ENCODE peak calls at places on chromosomes 1 and 21, in six cellular contexts. One of them, this sample, is unnamed.

GRCh38 chr1:63119575-63120155 is 202.7 kb upstream of the FOXD3 start:
- DNase-seq in naive thymus-derived CD4-positive, alpha-beta T cell: no peak
- DNase-seq in aorta: no peak
- DNase-seq in left ventricle myocardium inferior: no peak
- DNase-seq in breast epithelium: no peak
- DNase-seq in hepatocyte: no peak
- DNase-seq in this sample: no peak

GRCh38 chr1:211024901-211025300 is 109.0 kb downstream of the KCNH1 start:
- DNase-seq in naive thymus-derived CD4-positive, alpha-beta T cell: no peak
- DNase-seq in aorta: no peak
- DNase-seq in left ventricle myocardium inferior: no peak
- DNase-seq in breast epithelium: no peak
- DNase-seq in hepatocyte: no peak
- DNase-seq in this sample: no peak

GRCh38 chr1:165837838-165838364 is 10.5 kb downstream of the UCK2 start:
- DNase-seq in naive thymus-derived CD4-positive, alpha-beta T cell: no peak
- DNase-seq in aorta: no peak
- DNase-seq in left ventricle myocardium inferior: no peak
- DNase-seq in breast epithelium: no peak
- DNase-seq in hepatocyte: no peak
- DNase-seq in this sample: no peak

GRCh38 chr1:68495968-68496679 is 758 bp downstream of the DEPDC1 start:
- DNase-seq in naive thymus-derived CD4-positive, alpha-beta T cell: no peak
- DNase-seq in aorta: no peak
- DNase-seq in left ventricle myocardium inferior: no peak
- DNase-seq in breast epithelium: no peak
- DNase-seq in hepatocyte: no peak
- DNase-seq in this sample: no peak

GRCh38 chr1:82538876-82539275 is 738.1 kb downstream of the ADGRL2 start:
- DNase-seq in naive thymus-derived CD4-positive, alpha-beta T cell: no peak
- DNase-seq in aorta: no peak
- DNase-seq in left ventricle myocardium inferior: no peak
- DNase-seq in breast epithelium: no peak
- DNase-seq in hepatocyte: no peak
- DNase-seq in this sample: no peak

GRCh38 chr21:42530167-42530518 is 16.5 kb downstream of the SLC37A1 start:
- DNase-seq in naive thymus-derived CD4-positive, alpha-beta T cell: no peak
- DNase-seq in aorta: no peak
- DNase-seq in left ventricle myocardium inferior: no peak
- DNase-seq in breast epithelium: no peak
- DNase-seq in hepatocyte: no peak
- DNase-seq in this sample: no peak

GRCh38 chr1:76861149-76861548 is 6.1 kb upstream of the ST6GALNAC5 start:
- DNase-seq in naive thymus-derived CD4-positive, alpha-beta T cell: no peak
- DNase-seq in aorta: no peak
- DNase-seq in left ventricle myocardium inferior: no peak
- DNase-seq in breast epithelium: no peak
- DNase-seq in hepatocyte: no peak
- DNase-seq in this sample: no peak

GRCh38 chr1:184028854-184029623 is 8.5 kb downstream of the COLGALT2 start:
- DNase-seq in naive thymus-derived CD4-positive, alpha-beta T cell: no peak
- DNase-seq in aorta: peak
- DNase-seq in left ventricle myocardium inferior: peak
- DNase-seq in breast epithelium: no peak
- DNase-seq in hepatocyte: peak
- DNase-seq in this sample: peak

GRCh38 chr1:99441234-99442095 is 177.2 kb downstream of the PLPPR4 start:
- DNase-seq in naive thymus-derived CD4-positive, alpha-beta T cell: no peak
- DNase-seq in aorta: no peak
- DNase-seq in left ventricle myocardium inferior: no peak
- DNase-seq in breast epithelium: no peak
- DNase-seq in hepatocyte: peak
- DNase-seq in this sample: no peak

GRCh38 chr1:169495050-169495740 is 9.5 kb upstream of the SLC19A2 start:
- DNase-seq in naive thymus-derived CD4-positive, alpha-beta T cell: no peak
- DNase-seq in aorta: no peak
- DNase-seq in left ventricle myocardium inferior: no peak
- DNase-seq in breast epithelium: no peak
- DNase-seq in hepatocyte: no peak
- DNase-seq in this sample: no peak

GRCh38 chr1:157292809-157293564 is 154.8 kb upstream of the ETV3 start:
- DNase-seq in naive thymus-derived CD4-positive, alpha-beta T cell: no peak
- DNase-seq in aorta: no peak
- DNase-seq in left ventricle myocardium inferior: no peak
- DNase-seq in breast epithelium: no peak
- DNase-seq in hepatocyte: no peak
- DNase-seq in this sample: no peak

GRCh38 chr1:183931646-183932271 is 105.8 kb downstream of the COLGALT2 start:
- DNase-seq in naive thymus-derived CD4-positive, alpha-beta T cell: no peak
- DNase-seq in aorta: no peak
- DNase-seq in left ventricle myocardium inferior: no peak
- DNase-seq in breast epithelium: no peak
- DNase-seq in hepatocyte: no peak
- DNase-seq in this sample: no peak

GRCh38 chr1:2152914-2153313 is 41.7 kb downstream of the FAAP20 start:
- DNase-seq in naive thymus-derived CD4-positive, alpha-beta T cell: no peak
- DNase-seq in aorta: no peak
- DNase-seq in left ventricle myocardium inferior: no peak
- DNase-seq in breast epithelium: no peak
- DNase-seq in hepatocyte: no peak
- DNase-seq in this sample: no peak

GRCh38 chr1:11448375-11449085 is 30.4 kb upstream of the DISP3 start:
- DNase-seq in naive thymus-derived CD4-positive, alpha-beta T cell: no peak
- DNase-seq in aorta: no peak
- DNase-seq in left ventricle myocardium inferior: no peak
- DNase-seq in breast epithelium: no peak
- DNase-seq in hepatocyte: no peak
- DNase-seq in this sample: no peak

DNA sequence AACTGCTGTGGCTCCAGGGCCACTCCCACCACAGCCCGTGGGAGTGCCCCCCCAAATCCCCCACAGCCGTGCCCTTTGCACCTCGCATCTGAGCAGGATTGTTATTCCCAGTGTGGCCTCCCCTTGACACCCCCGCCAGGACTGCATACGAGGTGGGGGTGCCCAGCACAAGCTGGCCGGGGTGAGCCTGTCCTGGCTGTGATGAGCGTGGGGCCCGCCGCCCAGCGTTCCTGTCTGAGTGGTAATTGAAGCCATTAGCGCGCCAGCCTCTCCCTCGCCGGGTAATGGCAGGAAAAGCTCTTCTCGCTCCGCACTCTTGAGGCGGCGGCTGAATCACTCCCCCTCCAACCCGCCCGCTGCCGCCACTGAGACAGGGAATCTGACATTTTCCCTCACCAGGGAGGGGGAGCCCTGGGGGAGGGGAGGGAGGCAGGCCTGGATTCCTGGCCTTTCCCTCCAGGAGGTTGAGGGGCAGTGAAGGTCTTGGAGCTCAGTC is 27.7 kb downstream of the PTPRF start:
- DNase-seq in naive thymus-derived CD4-positive, alpha-beta T cell: no peak
- DNase-seq in aorta: peak
- DNase-seq in left ventricle myocardium inferior: no peak
- DNase-seq in breast epithelium: no peak
- DNase-seq in hepatocyte: peak
- DNase-seq in this sample: no peak
- H3K27ac ChIP-seq in naive thymus-derived CD4-positive, alpha-beta T cell: no peak
- H3K27ac ChIP-seq in aorta: no peak
- H3K27ac ChIP-seq in left ventricle myocardium inferior: no peak
- H3K27ac ChIP-seq in breast epithelium: peak
- H3K27ac ChIP-seq in hepatocyte: peak
- H3K27ac ChIP-seq in this sample: no peak

GRCh38 chr1:7669559-7670208 is 101.4 kb upstream of the VAMP3 start:
- DNase-seq in naive thymus-derived CD4-positive, alpha-beta T cell: peak
- DNase-seq in aorta: no peak
- DNase-seq in left ventricle myocardium inferior: no peak
- DNase-seq in breast epithelium: no peak
- DNase-seq in hepatocyte: peak
- DNase-seq in this sample: no peak

GRCh38 chr1:7672864-7673263 is 98.2 kb upstream of the VAMP3 start:
- DNase-seq in naive thymus-derived CD4-positive, alpha-beta T cell: no peak
- DNase-seq in aorta: no peak
- DNase-seq in left ventricle myocardium inferior: no peak
- DNase-seq in breast epithelium: no peak
- DNase-seq in hepatocyte: no peak
- DNase-seq in this sample: peak

GRCh38 chr1:7671676-7672075 is 99.4 kb upstream of the VAMP3 start:
- DNase-seq in naive thymus-derived CD4-positive, alpha-beta T cell: no peak
- DNase-seq in aorta: no peak
- DNase-seq in left ventricle myocardium inferior: no peak
- DNase-seq in breast epithelium: no peak
- DNase-seq in hepatocyte: no peak
- DNase-seq in this sample: no peak

GRCh38 chr1:7671146-7671465 is 100.0 kb upstream of the VAMP3 start:
- DNase-seq in naive thymus-derived CD4-positive, alpha-beta T cell: no peak
- DNase-seq in aorta: no peak
- DNase-seq in left ventricle myocardium inferior: no peak
- DNase-seq in breast epithelium: no peak
- DNase-seq in hepatocyte: no peak
- DNase-seq in this sample: no peak

DNA sequence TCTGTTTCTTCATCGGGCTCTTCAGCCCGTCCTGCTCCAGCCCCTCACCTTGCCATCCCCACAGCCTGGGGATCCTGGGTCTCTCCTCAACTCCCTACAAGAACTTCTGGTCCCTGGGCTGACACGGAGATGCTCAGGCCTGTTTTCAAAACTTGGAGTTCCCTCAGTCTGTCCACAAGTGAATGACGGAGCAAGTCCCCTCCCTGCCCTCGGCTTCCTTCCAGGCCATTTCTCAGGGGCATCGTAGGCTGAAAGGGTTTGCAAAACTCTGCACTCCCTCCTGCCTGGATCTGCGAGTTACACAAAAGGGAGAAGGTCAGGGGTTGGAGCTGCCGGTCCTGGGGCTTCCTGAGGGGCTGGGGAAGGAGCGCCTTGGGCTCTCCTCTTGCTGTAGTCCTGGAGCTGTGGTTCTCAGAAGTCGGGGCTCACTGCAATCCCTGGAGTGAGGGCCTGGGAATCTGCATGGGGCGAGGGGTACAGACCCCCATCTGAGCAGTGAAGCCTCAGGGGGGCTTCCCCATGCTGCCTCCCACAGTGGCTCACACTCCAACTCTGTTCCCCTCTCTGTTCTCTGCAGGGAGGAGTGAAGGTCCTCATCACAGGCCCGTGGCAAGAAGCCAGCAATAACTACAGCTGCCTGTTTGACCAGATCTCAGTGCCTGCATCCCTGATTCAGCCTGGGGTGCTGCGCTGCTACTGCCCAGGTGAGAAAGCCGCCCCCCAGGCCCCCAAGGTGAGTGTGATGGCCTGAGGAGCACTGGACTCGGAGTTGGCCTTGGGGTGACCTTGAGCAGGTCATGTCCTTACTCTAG is 100.6 kb upstream of the VAMP3 start:
- DNase-seq in naive thymus-derived CD4-positive, alpha-beta T cell: no peak
- DNase-seq in aorta: no peak
- DNase-seq in left ventricle myocardium inferior: peak
- DNase-seq in breast epithelium: no peak
- DNase-seq in hepatocyte: no peak
- DNase-seq in this sample: peak
- H3K27ac ChIP-seq in naive thymus-derived CD4-positive, alpha-beta T cell: no peak
- H3K27ac ChIP-seq in aorta: no peak
- H3K27ac ChIP-seq in left ventricle myocardium inferior: peak
- H3K27ac ChIP-seq in breast epithelium: no peak
- H3K27ac ChIP-seq in hepatocyte: no peak
- H3K27ac ChIP-seq in this sample: no peak

DNA sequence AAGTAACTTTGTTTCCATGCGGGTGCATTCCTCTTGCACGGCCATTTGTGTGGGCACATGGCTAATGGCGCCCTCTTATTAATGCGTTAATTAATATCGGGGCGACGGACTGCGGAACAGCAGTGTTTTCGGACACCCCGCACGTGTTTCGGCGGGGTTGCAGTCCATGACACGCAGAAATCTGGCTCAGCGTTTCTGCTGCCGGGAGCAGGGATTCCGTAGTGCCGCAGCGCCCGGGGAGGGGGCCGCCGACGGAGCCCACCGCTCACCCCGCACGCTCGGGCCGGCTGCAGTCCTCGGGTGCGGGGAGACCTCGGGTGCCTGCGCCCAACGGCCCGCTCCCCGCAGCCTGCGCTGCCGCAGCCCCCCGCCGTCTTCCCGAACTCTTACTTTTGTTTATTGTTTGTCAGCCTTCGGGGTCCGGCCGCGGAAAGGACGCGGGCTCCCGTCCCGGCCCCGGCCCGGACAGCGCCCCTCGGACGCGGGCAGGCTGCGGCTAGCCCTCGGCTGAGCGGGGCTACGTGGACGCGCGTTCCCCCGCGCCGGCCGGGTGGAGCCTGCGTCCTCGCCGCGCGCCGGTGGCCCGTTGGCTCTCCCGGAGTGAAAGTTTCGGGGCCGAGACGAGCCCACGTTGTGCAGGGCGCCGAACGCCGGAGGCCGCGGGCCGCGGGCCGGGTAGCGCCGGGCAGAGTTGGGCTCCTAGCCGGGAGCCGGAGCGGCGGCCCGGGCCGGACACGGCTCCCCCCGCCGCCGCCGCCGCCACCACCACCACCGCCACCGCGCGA is 845 bp downstream of the NFIA start:
- DNase-seq in naive thymus-derived CD4-positive, alpha-beta T cell: no peak
- DNase-seq in aorta: peak
- DNase-seq in left ventricle myocardium inferior: peak
- DNase-seq in breast epithelium: no peak
- DNase-seq in hepatocyte: peak
- DNase-seq in this sample: peak
- H3K27ac ChIP-seq in naive thymus-derived CD4-positive, alpha-beta T cell: peak
- H3K27ac ChIP-seq in aorta: peak
- H3K27ac ChIP-seq in left ventricle myocardium inferior: peak
- H3K27ac ChIP-seq in breast epithelium: peak
- H3K27ac ChIP-seq in hepatocyte: peak
- H3K27ac ChIP-seq in this sample: peak

GRCh38 chr1:204075116-204075636 is 2.3 kb downstream of the SOX13 start:
- DNase-seq in naive thymus-derived CD4-positive, alpha-beta T cell: no peak
- DNase-seq in aorta: peak
- DNase-seq in left ventricle myocardium inferior: no peak
- DNase-seq in breast epithelium: no peak
- DNase-seq in hepatocyte: peak
- DNase-seq in this sample: no peak

GRCh38 chr1:204072951-204073836 is at the start of gene SOX13:
- DNase-seq in naive thymus-derived CD4-positive, alpha-beta T cell: peak
- DNase-seq in aorta: peak
- DNase-seq in left ventricle myocardium inferior: peak
- DNase-seq in breast epithelium: peak
- DNase-seq in hepatocyte: peak
- DNase-seq in this sample: peak

GRCh38 chr1:204074274-204075115 is 1.6 kb downstream of the SOX13 start:
- DNase-seq in naive thymus-derived CD4-positive, alpha-beta T cell: no peak
- DNase-seq in aorta: peak
- DNase-seq in left ventricle myocardium inferior: peak
- DNase-seq in breast epithelium: no peak
- DNase-seq in hepatocyte: peak
- DNase-seq in this sample: peak

GRCh38 chr1:204075890-204076837 is 3.2 kb downstream of the SOX13 start:
- DNase-seq in naive thymus-derived CD4-positive, alpha-beta T cell: no peak
- DNase-seq in aorta: peak
- DNase-seq in left ventricle myocardium inferior: no peak
- DNase-seq in breast epithelium: no peak
- DNase-seq in hepatocyte: peak
- DNase-seq in this sample: no peak

DNA sequence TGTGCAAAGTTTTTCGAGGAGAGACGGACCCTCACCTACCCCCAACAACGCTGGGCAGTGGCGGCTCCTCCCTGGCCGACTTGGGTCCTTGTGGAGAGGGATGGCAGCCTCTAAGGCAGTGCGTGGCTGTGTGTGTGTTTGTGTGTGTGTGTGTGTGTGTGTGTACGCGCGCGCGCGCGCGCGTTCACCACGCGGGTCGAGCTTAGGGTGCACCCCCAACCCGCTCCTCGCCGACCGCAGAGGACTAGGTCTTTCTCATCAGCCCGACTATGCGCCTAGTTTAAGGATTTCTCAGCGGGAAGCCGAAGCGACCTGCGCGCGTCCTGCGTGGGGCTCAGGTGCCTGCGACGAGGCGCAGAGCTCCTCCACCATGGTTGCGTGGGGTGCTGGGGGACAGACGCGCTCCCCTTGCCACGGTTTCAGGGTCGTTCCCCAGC is 940 bp downstream of the SOX13 start:
- DNase-seq in naive thymus-derived CD4-positive, alpha-beta T cell: no peak
- DNase-seq in aorta: peak
- DNase-seq in left ventricle myocardium inferior: no peak
- DNase-seq in breast epithelium: no peak
- DNase-seq in hepatocyte: peak
- DNase-seq in this sample: no peak
- H3K27ac ChIP-seq in naive thymus-derived CD4-positive, alpha-beta T cell: no peak
- H3K27ac ChIP-seq in aorta: no peak
- H3K27ac ChIP-seq in left ventricle myocardium inferior: peak
- H3K27ac ChIP-seq in breast epithelium: peak
- H3K27ac ChIP-seq in hepatocyte: peak
- H3K27ac ChIP-seq in this sample: peak